ENCODE peak calls at places on chromosomes 5 and 9, in five cellular contexts. T, P, X, S and I are unnamed samples.

GRCh38 chr5:168600409-168600808 is 21.2 kb upstream of the PANK3 start:
- DNase-seq in X (no peak), S (no peak), P (no peak), T (no peak), I (peak)

GRCh38 chr9:20321683-20322082 is 300.6 kb downstream of the MLLT3 start:
- DNase-seq in S (no peak), T (no peak), P (no peak), X (no peak), I (no peak)

GRCh38 chr9:88056876-88057275 is 81.4 kb downstream of the SPATA31C2 start:
- DNase-seq in X (no peak), T (no peak), P (no peak), S (no peak), I (no peak)

GRCh38 chr5:16866220-16866619 is 69.9 kb downstream of the MYO10 start:
- DNase-seq in T (no peak), P (no peak), X (no peak), S (no peak), I (no peak)

GRCh38 chr9:120306561-120306960 is 273.4 kb downstream of the CDK5RAP2 start:
- DNase-seq in X (no peak), S (no peak), T (no peak), P (no peak), I (no peak)

GRCh38 chr5:137486707-137487106 is 12.4 kb downstream of the SPOCK1 start:
- DNase-seq in P (peak), T (peak), X (no peak), S (peak), I (no peak)

GRCh38 chr9:137241490-137242328 is 622 bp downstream of the TUBB4B start:
- DNase-seq in X (no peak), S (peak), T (no peak), P (peak), I (no peak)

GRCh38 chr9:98255578-98256296 is at the start of gene TBC1D2:
- DNase-seq in P (peak), T (peak), X (peak), S (peak), I (peak)

GRCh38 chr5:174736351-174736721 is 12.0 kb downstream of the MSX2 start:
- DNase-seq in X (no peak), T (no peak), S (no peak), P (peak), I (no peak)

GRCh38 chr9:82912639-82913038 is 150.3 kb downstream of the RASEF start:
- DNase-seq in S (no peak), P (no peak), T (no peak), X (no peak), I (no peak)

GRCh38 chr9:82057805-82058204 is 69.2 kb downstream of the SPATA31D1 start:
- DNase-seq in P (no peak), S (no peak), T (no peak), X (no peak), I (no peak)

GRCh38 chr5:92017786-92018185 is 634.7 kb upstream of the ARRDC3 start:
- DNase-seq in P (peak), T (peak), X (peak), S (no peak), I (peak)

GRCh38 chr5:151040211-151040747 is 19.9 kb downstream of the GPX3 start:
- DNase-seq in P (peak), S (no peak), T (peak), X (no peak), I (no peak)

GRCh38 chr5:73093943-73094342 is 26.4 kb upstream of the TMEM171 start:
- DNase-seq in X (peak), P (peak), S (no peak), T (peak), I (no peak)

GRCh38 chr9:70412678-70413426 is 1.6 kb downstream of the KLF9 start:
- DNase-seq in S (peak), X (no peak), T (peak), P (peak), I (no peak)

GRCh38 chr5:179344301-179345178 is 721 bp downstream of the ADAMTS2 start:
- DNase-seq in P (no peak), X (no peak), S (no peak), T (no peak), I (no peak)

GRCh38 chr5:165622864-165623536 is 2117.6 kb downstream of the MAT2B start:
- DNase-seq in X (no peak), T (no peak), S (no peak), P (no peak), I (no peak)

GRCh38 chr9:32405506-32405905 is 21.1 kb downstream of the ACO1 start:
- DNase-seq in T (no peak), P (no peak), S (no peak), X (no peak), I (no peak)

DNA sequence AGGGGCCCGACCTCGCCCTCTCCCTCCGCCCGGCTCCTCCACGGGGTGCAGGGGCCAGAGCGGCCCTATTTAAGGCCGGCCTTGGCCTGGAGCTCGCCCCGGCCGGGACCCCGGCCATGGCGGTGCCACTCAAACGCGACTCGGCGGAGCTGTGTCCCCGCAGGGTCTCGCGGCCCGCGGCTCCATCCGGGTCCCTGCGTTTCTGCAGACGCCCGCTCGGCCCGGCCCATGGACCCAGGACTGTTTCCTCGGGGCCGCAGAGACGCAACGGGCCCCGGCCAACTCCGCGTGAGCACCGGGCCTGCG is 661 bp downstream of the TMEM250 start:
- DNase-seq in S (no peak), P (no peak), X (no peak), T (no peak), I (no peak)
- TF ChIP-seq CTCF in S (no peak), P (no peak), X (no peak), T (no peak), I (no peak)

GRCh38 chr5:67214036-67214435 is 17.4 kb upstream of the CD180 start:
- DNase-seq in X (no peak), T (no peak), S (no peak), P (no peak), I (no peak)

GRCh38 chr5:67221487-67222242 is 25.1 kb upstream of the CD180 start:
- DNase-seq in X (no peak), P (no peak), T (no peak), S (no peak), I (no peak)

GRCh38 chr5:67214713-67215591 is 18.4 kb upstream of the CD180 start:
- DNase-seq in T (no peak), S (no peak), X (no peak), P (no peak), I (no peak)

GRCh38 chr5:67211926-67212325 is 15.3 kb upstream of the CD180 start:
- DNase-seq in S (no peak), X (no peak), P (peak), T (peak), I (no peak)

GRCh38 chr5:67215592-67216471 is 19.2 kb upstream of the CD180 start:
- DNase-seq in P (peak), X (no peak), T (no peak), S (peak), I (no peak)
- TF ChIP-seq CTCF in P (no peak), X (no peak), T (no peak), S (no peak), I (no peak)

GRCh38 chr9:99351647-99352046 is 129.6 kb downstream of the SEC61B start:
- DNase-seq in X (no peak), T (no peak), P (no peak), S (no peak), I (no peak)
- TF ChIP-seq CTCF in X (no peak), T (no peak), P (no peak), S (no peak), I (peak)

DNA sequence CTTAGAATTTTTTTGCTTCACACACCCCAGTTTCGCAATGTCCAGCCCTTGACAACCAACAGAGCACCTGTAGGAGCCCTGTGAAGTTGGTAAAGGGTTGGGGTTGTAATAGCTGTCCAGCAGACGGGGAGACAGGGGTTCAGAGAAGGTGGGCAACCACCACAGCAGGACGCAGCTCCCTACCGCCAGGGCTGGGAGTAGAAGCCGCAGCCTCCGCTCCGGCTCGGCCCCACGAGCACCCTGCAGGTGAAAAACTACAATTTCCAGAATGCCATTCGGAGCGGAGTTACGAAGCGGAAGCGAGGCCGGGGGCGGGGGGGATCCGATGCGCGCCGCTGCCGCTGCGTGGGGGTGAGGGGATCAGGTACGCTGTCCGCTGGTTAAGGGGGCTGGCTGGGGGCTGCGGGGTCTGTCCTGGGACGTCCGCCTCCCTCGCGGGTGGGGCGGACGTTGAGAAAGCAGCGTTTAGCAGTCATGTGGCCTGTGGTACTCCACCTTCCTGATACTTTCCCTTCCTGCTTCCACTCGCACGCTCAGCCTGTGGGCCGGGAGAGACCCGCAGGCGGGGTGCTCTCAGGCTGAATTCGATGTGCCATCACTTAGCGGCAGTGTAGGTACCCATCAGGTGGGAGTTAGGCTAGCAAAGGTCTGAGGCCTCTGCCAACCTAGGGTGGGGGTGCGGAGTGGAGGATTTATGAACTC is at the start of gene TRMT10B:
- DNase-seq in P (peak), X (no peak), T (peak), S (peak), I (no peak)
- TF ChIP-seq CTCF in P (no peak), X (no peak), T (no peak), S (no peak), I (no peak)

DNA sequence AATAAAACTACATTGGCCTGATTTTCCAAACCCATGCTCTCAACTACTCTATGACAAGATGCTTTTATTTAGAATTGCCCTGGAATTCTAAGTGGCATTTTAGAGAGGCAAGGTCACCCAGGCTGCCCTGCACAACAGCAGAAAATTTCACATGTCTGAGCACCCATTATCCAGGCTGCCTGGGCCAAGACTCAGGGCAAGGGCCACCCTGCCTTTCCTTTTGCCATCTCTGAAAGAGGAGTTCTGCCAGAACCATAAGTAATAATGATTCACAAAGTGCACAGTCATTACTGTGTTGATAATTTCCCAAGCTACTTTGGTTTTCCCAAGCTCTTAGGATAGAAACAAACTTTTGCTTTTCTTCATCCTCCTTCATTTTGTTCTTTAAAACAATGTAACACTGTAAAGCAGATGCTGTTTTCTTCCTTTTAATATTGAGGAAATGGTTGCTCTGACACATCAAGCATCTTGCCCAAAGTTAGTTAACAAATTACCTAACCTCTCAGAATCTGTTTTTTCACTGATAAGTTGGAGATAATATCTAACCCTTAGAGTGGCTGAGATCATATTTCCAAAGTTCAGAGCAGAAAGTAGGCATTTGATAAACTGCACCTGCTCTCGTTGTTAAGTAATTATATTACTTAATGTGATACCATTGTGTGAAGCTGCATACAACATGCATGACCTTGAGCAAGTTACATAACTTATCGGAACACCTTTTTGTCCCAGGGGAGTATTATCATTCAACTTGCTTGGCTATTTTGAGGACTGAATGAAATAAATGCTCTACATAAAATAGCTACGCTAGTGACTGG is 325.6 kb downstream of the PRELID2 start:
- DNase-seq in T (no peak), P (peak), S (no peak), X (no peak), I (no peak)
- TF ChIP-seq CTCF in T (no peak), P (no peak), S (no peak), X (no peak), I (no peak)

DNA sequence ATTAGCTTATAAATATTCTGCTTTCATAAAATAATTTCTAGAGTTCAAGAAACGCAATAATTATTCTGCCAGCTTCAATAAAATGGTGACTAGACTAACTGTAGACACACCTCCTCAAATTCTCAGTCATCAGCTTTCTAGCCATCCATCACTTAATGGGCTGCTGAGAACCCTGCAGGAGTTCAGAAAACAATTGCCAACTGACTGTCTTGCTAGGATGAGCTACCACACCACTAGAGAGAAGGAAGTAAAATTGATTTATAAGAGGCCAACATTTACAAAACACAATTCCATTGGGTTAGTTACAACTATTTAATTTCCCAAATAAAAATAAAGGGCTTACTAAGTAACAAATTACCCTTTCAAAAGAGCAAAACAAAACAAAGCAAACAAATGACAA is 126.5 kb upstream of the PAPPA start:
- DNase-seq in P (peak), T (peak), S (no peak), X (no peak), I (peak)
- TF ChIP-seq CTCF in P (no peak), T (no peak), S (no peak), X (no peak), I (no peak)